ENCODE peak calls at places on chromosomes 6 and 20, in seven cellular contexts. One of them, this sample, is unnamed.
A peak's percentile ranks its signal among the peaks of the same experiment; 100 is the strongest.

GRCh38 chr6:116280161-116280959 is 630 bp upstream of the TSPYL1 start:
- DNase-seq in neural progenitor cell: no peak
- DNase-seq in OCI-LY7: peak; percentile 37
- DNase-seq in mammary epithelial cell: no peak
- DNase-seq in GM12878: no peak
- DNase-seq in K562: no peak
- DNase-seq in fibroblast of lung: no peak
- DNase-seq in this sample: no peak

GRCh38 chr6:40900791-40901190 is 138.2 kb downstream of the UNC5CL start:
- DNase-seq in neural progenitor cell: no peak
- DNase-seq in OCI-LY7: no peak
- DNase-seq in mammary epithelial cell: no peak
- DNase-seq in GM12878: no peak
- DNase-seq in K562: no peak
- DNase-seq in fibroblast of lung: peak; percentile 12
- DNase-seq in this sample: no peak

GRCh38 chr6:151807513-151808330 is at the start of gene ESR1:
- DNase-seq in neural progenitor cell: peak; percentile 56
- DNase-seq in OCI-LY7: no peak
- DNase-seq in mammary epithelial cell: peak; percentile 3
- DNase-seq in GM12878: no peak
- DNase-seq in K562: no peak
- DNase-seq in fibroblast of lung: no peak
- DNase-seq in this sample: no peak

GRCh38 chr6:3466488-3467219 is 9.8 kb upstream of the SLC22A23 start:
- DNase-seq in neural progenitor cell: no peak
- DNase-seq in OCI-LY7: no peak
- DNase-seq in mammary epithelial cell: no peak
- DNase-seq in GM12878: no peak
- DNase-seq in K562: no peak
- DNase-seq in fibroblast of lung: no peak
- DNase-seq in this sample: no peak

GRCh38 chr6:41344865-41345264 is 9.5 kb downstream of the NCR2 start:
- DNase-seq in neural progenitor cell: no peak
- DNase-seq in OCI-LY7: no peak
- DNase-seq in mammary epithelial cell: no peak
- DNase-seq in GM12878: no peak
- DNase-seq in K562: no peak
- DNase-seq in fibroblast of lung: no peak
- DNase-seq in this sample: peak; percentile 86

GRCh38 chr6:157148391-157149323 is 174.7 kb downstream of the TMEM242 start:
- DNase-seq in neural progenitor cell: no peak
- DNase-seq in OCI-LY7: no peak
- DNase-seq in mammary epithelial cell: peak; percentile 88
- DNase-seq in GM12878: no peak
- DNase-seq in K562: no peak
- DNase-seq in fibroblast of lung: peak; percentile 97
- DNase-seq in this sample: no peak

GRCh38 chr20:31716818-31717477 is 5.7 kb downstream of the BCL2L1 start:
- DNase-seq in neural progenitor cell: no peak
- DNase-seq in OCI-LY7: no peak
- DNase-seq in mammary epithelial cell: no peak
- DNase-seq in GM12878: no peak
- DNase-seq in K562: no peak
- DNase-seq in fibroblast of lung: no peak
- DNase-seq in this sample: no peak

GRCh38 chr6:40328376-40328987 is 258.7 kb downstream of the LRFN2 start:
- DNase-seq in neural progenitor cell: peak; percentile 63
- DNase-seq in OCI-LY7: peak; percentile 13
- DNase-seq in mammary epithelial cell: peak; percentile 52
- DNase-seq in GM12878: no peak
- DNase-seq in K562: peak; percentile 62
- DNase-seq in fibroblast of lung: no peak
- DNase-seq in this sample: peak; percentile 50

GRCh38 chr20:64133951-64134407 is 26.6 kb upstream of the NPBWR2 start:
- DNase-seq in neural progenitor cell: peak; percentile 60
- DNase-seq in OCI-LY7: peak; percentile 40
- DNase-seq in mammary epithelial cell: no peak
- DNase-seq in GM12878: no peak
- DNase-seq in K562: no peak
- DNase-seq in fibroblast of lung: no peak
- DNase-seq in this sample: no peak

GRCh38 chr20:42763015-42763414 is 426.7 kb downstream of the PTPRT start:
- DNase-seq in neural progenitor cell: no peak
- DNase-seq in OCI-LY7: no peak
- DNase-seq in mammary epithelial cell: no peak
- DNase-seq in GM12878: no peak
- DNase-seq in K562: no peak
- DNase-seq in fibroblast of lung: no peak
- DNase-seq in this sample: no peak
- H2AFZ ChIP-seq in neural progenitor cell: no peak overlapping the region
- H2AFZ ChIP-seq in OCI-LY7: no peak overlapping the region
- H2AFZ ChIP-seq in mammary epithelial cell: no peak overlapping the region
- H2AFZ ChIP-seq in GM12878: no peak overlapping the region
- H2AFZ ChIP-seq in K562: no peak overlapping the region
- H2AFZ ChIP-seq in fibroblast of lung: no peak overlapping the region
- H2AFZ ChIP-seq in this sample: no peak overlapping the region

GRCh38 chr20:50804453-50805348 is 9.8 kb downstream of the BCAS4 start:
- DNase-seq in neural progenitor cell: no peak
- DNase-seq in OCI-LY7: peak; percentile 74
- DNase-seq in mammary epithelial cell: no peak
- DNase-seq in GM12878: no peak
- DNase-seq in K562: no peak
- DNase-seq in fibroblast of lung: no peak
- DNase-seq in this sample: no peak
- H2AFZ ChIP-seq in neural progenitor cell: no peak overlapping the region
- H2AFZ ChIP-seq in OCI-LY7: no peak overlapping the region
- H2AFZ ChIP-seq in mammary epithelial cell: no peak overlapping the region
- H2AFZ ChIP-seq in GM12878: peak overlapping the region; percentile 63
- H2AFZ ChIP-seq in K562: peak overlapping the region; percentile 74
- H2AFZ ChIP-seq in fibroblast of lung: no peak overlapping the region
- H2AFZ ChIP-seq in this sample: no peak overlapping the region

GRCh38 chr6:44309631-44310030 is 3.5 kb downstream of the AARS2 start:
- DNase-seq in neural progenitor cell: no peak
- DNase-seq in OCI-LY7: no peak
- DNase-seq in mammary epithelial cell: no peak
- DNase-seq in GM12878: no peak
- DNase-seq in K562: no peak
- DNase-seq in fibroblast of lung: no peak
- DNase-seq in this sample: no peak
- H2AFZ ChIP-seq in neural progenitor cell: no peak overlapping the region
- H2AFZ ChIP-seq in OCI-LY7: no peak overlapping the region
- H2AFZ ChIP-seq in mammary epithelial cell: no peak overlapping the region
- H2AFZ ChIP-seq in GM12878: no peak overlapping the region
- H2AFZ ChIP-seq in K562: no peak overlapping the region
- H2AFZ ChIP-seq in fibroblast of lung: no peak overlapping the region
- H2AFZ ChIP-seq in this sample: no peak overlapping the region

DNA sequence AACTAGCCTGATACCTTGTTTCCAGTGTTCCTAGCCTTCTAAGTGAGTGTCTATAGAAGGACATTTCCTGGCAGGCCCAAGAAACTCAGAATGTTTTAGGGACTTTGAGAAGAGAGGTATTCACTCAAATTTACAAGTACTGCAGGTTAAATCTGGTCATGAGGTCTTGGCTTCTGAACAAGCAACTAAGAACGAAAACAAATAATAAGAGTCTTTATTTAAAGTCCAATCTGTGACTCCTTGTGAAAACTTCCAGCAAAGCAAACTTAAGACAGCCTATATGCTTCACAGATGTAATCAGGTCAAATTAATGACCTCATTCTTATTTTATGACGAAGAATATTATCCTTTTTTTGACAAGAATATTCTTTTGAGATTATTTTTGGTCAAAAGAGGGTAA is 79.4 kb upstream of the PRSS16 start:
- DNase-seq in neural progenitor cell: no peak
- DNase-seq in OCI-LY7: no peak
- DNase-seq in mammary epithelial cell: no peak
- DNase-seq in GM12878: no peak
- DNase-seq in K562: no peak
- DNase-seq in fibroblast of lung: peak; percentile 50
- DNase-seq in this sample: no peak
- H2AFZ ChIP-seq in neural progenitor cell: no peak overlapping the region
- H2AFZ ChIP-seq in OCI-LY7: no peak overlapping the region
- H2AFZ ChIP-seq in mammary epithelial cell: no peak overlapping the region
- H2AFZ ChIP-seq in GM12878: no peak overlapping the region
- H2AFZ ChIP-seq in K562: peak overlapping the region; percentile 92
- H2AFZ ChIP-seq in fibroblast of lung: no peak overlapping the region
- H2AFZ ChIP-seq in this sample: no peak overlapping the region

DNA sequence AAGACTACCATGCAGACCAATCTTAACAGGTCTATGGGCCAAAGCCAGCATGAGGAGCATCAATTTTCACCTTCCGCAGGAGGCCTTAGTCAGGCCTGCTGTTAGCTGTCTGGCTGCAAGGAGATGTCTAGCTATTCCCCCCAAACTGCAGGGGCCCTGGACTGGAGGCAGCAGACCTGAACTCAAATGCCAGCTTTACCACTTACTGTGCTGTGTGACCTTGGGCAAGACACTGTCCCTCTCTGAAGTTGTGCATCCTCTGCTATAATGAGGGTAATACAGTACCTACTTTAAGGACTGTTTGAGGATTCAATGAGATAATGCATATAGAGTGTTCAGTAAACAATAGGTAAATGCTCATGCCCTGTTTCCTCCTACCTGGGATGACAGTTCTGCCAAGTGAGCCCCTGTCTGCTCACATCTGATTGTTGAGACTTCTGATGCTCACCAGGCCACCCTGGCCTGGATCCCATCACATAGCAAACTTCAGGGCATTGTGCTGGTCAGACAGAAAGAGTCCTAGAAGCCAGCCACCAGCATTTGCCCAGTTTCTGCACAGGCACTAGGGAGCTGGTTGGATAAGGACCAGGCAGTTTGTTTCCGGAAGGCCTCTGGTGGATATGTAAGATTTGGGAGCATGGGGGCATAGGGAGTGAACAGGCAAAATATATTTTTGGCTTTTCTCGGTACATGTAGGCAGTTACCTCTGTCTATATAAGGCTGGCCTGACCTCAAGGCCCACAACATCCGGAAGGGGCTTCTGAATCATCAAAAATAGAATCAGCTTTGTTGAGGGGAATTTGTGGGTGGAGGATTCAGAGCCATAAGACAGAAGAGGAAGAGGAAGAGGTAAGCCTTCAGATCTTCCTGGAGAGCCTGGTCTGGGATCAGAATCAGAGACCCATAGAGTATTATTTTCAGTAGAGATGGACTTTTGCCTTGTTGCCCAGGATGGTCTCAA is 2.3 kb upstream of the OCSTAMP start:
- DNase-seq in neural progenitor cell: no peak
- DNase-seq in OCI-LY7: no peak
- DNase-seq in mammary epithelial cell: no peak
- DNase-seq in GM12878: peak; percentile 85
- DNase-seq in K562: no peak
- DNase-seq in fibroblast of lung: no peak
- DNase-seq in this sample: peak; percentile 50
- H2AFZ ChIP-seq in neural progenitor cell: no peak overlapping the region
- H2AFZ ChIP-seq in OCI-LY7: no peak overlapping the region
- H2AFZ ChIP-seq in mammary epithelial cell: no peak overlapping the region
- H2AFZ ChIP-seq in GM12878: no peak overlapping the region
- H2AFZ ChIP-seq in K562: peak overlapping the region; percentile 9
- H2AFZ ChIP-seq in fibroblast of lung: no peak overlapping the region
- H2AFZ ChIP-seq in this sample: no peak overlapping the region